ENCODE peak calls at places on chromosomes 7 and 10, in six cellular contexts. G is immature natural killer cell, D is T-helper 17 cell, L is mucosa of descending colon, H is NCI-H460, U is mammary epithelial cell. X is an unnamed sample.

GRCh38 chr7:36262706-36263484 is 109.8 kb downstream of the EEPD1 start:
- DNase-seq in U (no peak), G (no peak), D (no peak), L (no peak), H (no peak), X (no peak)

GRCh38 chr10:1149793-1150637 is 93.8 kb downstream of the WDR37 start:
- DNase-seq in D (no peak), G (peak), U (no peak), H (no peak), L (peak), X (peak)

GRCh38 chr7:28409716-28410627 is 2.3 kb upstream of the CREB5 start:
- DNase-seq in U (peak), L (peak), D (no peak), G (no peak), H (no peak), X (no peak)

GRCh38 chr7:106486331-106486730 is 174.6 kb downstream of the CCDC71L start:
- DNase-seq in G (no peak), U (peak), D (no peak), H (no peak), L (no peak), X (no peak)

GRCh38 chr7:92034116-92034515 is 93.5 kb downstream of the AKAP9 start:
- DNase-seq in G (no peak), L (no peak), D (no peak), H (no peak), U (no peak), X (no peak)

GRCh38 chr7:68321076-68321639 is 1277.1 kb upstream of the AUTS2 start:
- DNase-seq in U (peak), G (no peak), D (no peak), H (no peak), L (no peak), X (no peak)

GRCh38 chr7:70738080-70738479 is 393.9 kb upstream of the GALNT17 start:
- DNase-seq in H (peak), U (peak), L (peak), G (no peak), D (no peak), X (no peak)

GRCh38 chr7:13987395-13987794 is 2.1 kb downstream of the ETV1 start:
- DNase-seq in D (no peak), U (no peak), H (no peak), G (no peak), L (no peak), X (no peak)

GRCh38 chr10:102777696-102778530 is 34.2 kb downstream of the WBP1L start:
- DNase-seq in L (no peak), U (no peak), G (no peak), H (no peak), D (no peak), X (no peak)

GRCh38 chr10:24866615-24867583 is 85.5 kb downstream of the PRTFDC1 start:
- DNase-seq in D (no peak), U (peak), L (peak), G (no peak), H (peak), X (no peak)

GRCh38 chr10:110648743-110649651 is 4.9 kb downstream of the RBM20 start:
- DNase-seq in H (no peak), G (no peak), U (no peak), D (no peak), L (no peak), X (no peak)

GRCh38 chr7:111855842-111856227 is 293.5 kb upstream of the IMMP2L start:
- DNase-seq in G (no peak), D (no peak), L (no peak), H (no peak), U (no peak), X (no peak)

GRCh38 chr7:138359891-138360582 is 100.0 kb upstream of the TRIM24 start:
- DNase-seq in G (no peak), H (no peak), L (no peak), D (no peak), U (no peak), X (peak)

GRCh38 chr7:157977306-157977705 is 610.3 kb downstream of the PTPRN2 start:
- DNase-seq in D (no peak), G (no peak), L (no peak), U (no peak), H (no peak), X (no peak)

GRCh38 chr10:72483452-72483851 is 128.7 kb upstream of the DNAJB12 start:
- DNase-seq in H (no peak), U (peak), G (no peak), D (no peak), L (no peak), X (peak)

GRCh38 chr7:55556031-55556430 is 16.3 kb downstream of the VOPP1 start:
- DNase-seq in H (no peak), D (no peak), G (no peak), L (no peak), U (no peak), X (no peak)

GRCh38 chr7:30469303-30469702 is 9.3 kb downstream of the NOD1 start:
- DNase-seq in U (peak), L (peak), D (no peak), G (no peak), H (peak), X (no peak)

GRCh38 chr7:135232720-135233119 is 918 bp upstream of the STRA8 start:
- DNase-seq in G (no peak), U (no peak), D (no peak), H (peak), L (no peak), X (no peak)

GRCh38 chr7:133478591-133479135 is 225.8 kb downstream of the EXOC4 start:
- DNase-seq in G (peak), H (no peak), D (no peak), L (no peak), U (no peak), X (no peak)

GRCh38 chr7:47819054-47819920 is 129.0 kb downstream of the PKD1L1 start:
- DNase-seq in L (peak), H (peak), D (no peak), U (peak), G (peak), X (no peak)

GRCh38 chr7:158264881-158265742 is 322.5 kb downstream of the PTPRN2 start:
- DNase-seq in U (no peak), L (no peak), H (no peak), D (no peak), G (no peak), X (no peak)

GRCh38 chr10:12130237-12130872 is 878 bp downstream of the SEC61A2 start:
- DNase-seq in U (peak), L (peak), G (peak), H (peak), D (no peak), X (peak)

GRCh38 chr10:48684792-48685651 is at the start of gene WDFY4:
- DNase-seq in H (no peak), D (no peak), G (no peak), U (no peak), L (no peak), X (peak)

GRCh38 chr7:26459794-26460193 is 168.1 kb downstream of the SNX10 start:
- DNase-seq in L (no peak), U (no peak), H (no peak), G (no peak), D (no peak), X (no peak)

X was measured in GF-D8.